ENCODE peak calls at places on chromosomes 6 and 20, in four cellular contexts. A is stimulated activated naive CD8-positive, alpha-beta T cell treated with anti-CD3 and anti-CD28 coated beads, Interleukin-15, amount 100 ng/mL, for 72 hours; U is T-cell; W is stimulated activated naive B cell treated with anti-CD40 and anti-IgM and Interleukin-4, amounts not matched to agents 10 μg/mL and 1 μg/mL and 100 μg/mL, for 72 hours. B is an unnamed sample.

GRCh38 chr6:101605874-101606273 is 212.4 kb downstream of the GRIK2 start:
- DNase-seq in A (no peak), U (no peak), W (no peak), B (no peak)

GRCh38 chr6:13794184-13794583 is 20.2 kb downstream of the MCUR1 start:
- DNase-seq in A (no peak), U (no peak), W (peak), B (no peak)

GRCh38 chr20:10558635-10559187 is 115.1 kb downstream of the JAG1 start:
- DNase-seq in A (peak), U (no peak), W (no peak), B (no peak)

GRCh38 chr20:24746351-24746685 is 202.8 kb upstream of the CST7 start:
- DNase-seq in A (no peak), U (no peak), W (no peak), B (no peak)

GRCh38 chr6:54646069-54646468 is 200.5 kb upstream of the FAM83B start:
- DNase-seq in A (no peak), U (no peak), W (no peak), B (no peak)

GRCh38 chr6:30163090-30163917 is at the start of gene TRIM15:
- DNase-seq in A (peak), U (no peak), W (no peak), B (no peak)

GRCh38 chr6:21241231-21242130 is 352.1 kb upstream of the SOX4 start:
- DNase-seq in A (no peak), U (no peak), W (no peak), B (no peak)

GRCh38 chr6:45923831-45924391 is 91.7 kb downstream of the CLIC5 start:
- DNase-seq in A (peak), U (no peak), W (peak), B (no peak)

GRCh38 chr6:33895296-33895695 is 91.5 kb upstream of the MLN start:
- DNase-seq in A (peak), U (no peak), W (no peak), B (no peak)

GRCh38 chr6:121305957-121306607 is 28.2 kb downstream of the TBC1D32 start:
- DNase-seq in A (no peak), U (no peak), W (no peak), B (no peak)

GRCh38 chr20:21569586-21569985 is 55.7 kb upstream of the NKX2-2 start:
- DNase-seq in A (no peak), U (no peak), W (no peak), B (no peak)

GRCh38 chr20:37179671-37180524 is 550 bp upstream of the MROH8 start:
- DNase-seq in A (no peak), U (no peak), W (no peak), B (no peak)

GRCh38 chr20:40815156-40816038 is 126.4 kb upstream of the MAFB start:
- DNase-seq in A (no peak), U (no peak), W (no peak), B (no peak)

GRCh38 chr6:24935323-24935722 is 437 bp downstream of the RIPOR2 start:
- DNase-seq in A (no peak), U (no peak), W (no peak), B (no peak)

GRCh38 chr20:17833036-17833674 is 133.4 kb downstream of the BANF2 start:
- DNase-seq in A (no peak), U (no peak), W (no peak), B (no peak)

GRCh38 chr6:64520050-64520449 is 884.4 kb downstream of the PHF3 start:
- DNase-seq in A (no peak), U (no peak), W (no peak), B (no peak)

GRCh38 chr6:131858765-131859490 is 51.1 kb downstream of the ENPP1 start:
- DNase-seq in A (no peak), U (no peak), W (no peak), B (no peak)

GRCh38 chr6:156601156-156601820 is 175.9 kb upstream of the ARID1B start:
- DNase-seq in A (no peak), U (no peak), W (no peak), B (no peak)

GRCh38 chr6:21665436-21666199 is 72.1 kb downstream of the SOX4 start:
- DNase-seq in A (no peak), U (no peak), W (no peak), B (no peak)

GRCh38 chr20:33655164-33655563 is 7.0 kb upstream of the C20orf144 start:
- DNase-seq in A (no peak), U (no peak), W (no peak), B (no peak)

GRCh38 chr20:16556299-16556698 is 16.9 kb downstream of the KIF16B start:
- DNase-seq in A (no peak), U (no peak), W (no peak), B (no peak)

GRCh38 chr6:158027590-158028285 is 46.1 kb downstream of the SYNJ2 start:
- DNase-seq in A (no peak), U (no peak), W (no peak), B (peak)

GRCh38 chr6:163405412-163406309 is 8.9 kb upstream of the QKI start:
- DNase-seq in A (peak), U (no peak), W (peak), B (peak)

GRCh38 chr6:38262041-38262440 is 377.7 kb downstream of the BTBD9 start:
- DNase-seq in A (no peak), U (no peak), W (no peak), B (no peak)

GRCh38 chr6:28159029-28159607 is 17.4 kb downstream of the ZKSCAN8 start:
- DNase-seq in A (no peak), U (no peak), W (no peak), B (no peak)

GRCh38 chr6:106413016-106413415 is 52.5 kb downstream of the CRYBG1 start:
- DNase-seq in A (no peak), U (no peak), W (no peak), B (no peak)

GRCh38 chr6:71197770-71198169 is 90.8 kb upstream of the OGFRL1 start:
- DNase-seq in A (no peak), U (no peak), W (no peak), B (no peak)

GRCh38 chr20:41774291-41774690 is 156.1 kb upstream of the CHD6 start:
- DNase-seq in A (no peak), U (no peak), W (no peak), B (no peak)

GRCh38 chr6:165805604-165806003 is 142.6 kb upstream of the PDE10A start:
- DNase-seq in A (no peak), U (no peak), W (no peak), B (no peak)

GRCh38 chr6:56863366-56863765 is 91.5 kb upstream of the BEND6 start:
- DNase-seq in A (no peak), U (no peak), W (no peak), B (no peak)

GRCh38 chr6:165456327-165456726 is 146.9 kb upstream of the C6orf118 start:
- DNase-seq in A (no peak), U (no peak), W (no peak), B (no peak)

GRCh38 chr20:42530855-42531674 is 658.6 kb downstream of the PTPRT start:
- DNase-seq in A (no peak), U (no peak), W (no peak), B (no peak)

GRCh38 chr6:24524329-24524728 is 29.6 kb downstream of the ALDH5A1 start:
- DNase-seq in A (no peak), U (no peak), W (no peak), B (no peak)

GRCh38 chr6:30963641-30964040 is 19.9 kb upstream of the MUC21 start:
- DNase-seq in A (no peak), U (no peak), W (no peak), B (no peak)

GRCh38 chr6:155219299-155219698 is 44.5 kb upstream of the CLDN20 start:
- DNase-seq in A (no peak), U (no peak), W (no peak), B (no peak)

GRCh38 chr20:9114709-9115108 is 45.8 kb downstream of the PLCB4 start:
- DNase-seq in A (no peak), U (no peak), W (no peak), B (no peak)

GRCh38 chr6:4256969-4257368 is 121.6 kb upstream of the ECI2 start:
- DNase-seq in A (no peak), U (no peak), W (no peak), B (no peak)